ENCODE peak calls at places on chromosomes 4 and X, in five cellular contexts. One of them, this sample, is unnamed.

GRCh38 chr4:153792007-153792892 is 3.4 kb upstream of the SFRP2 start:
- DNase-seq in HepG2: no peak
- DNase-seq in H1: peak; percentile 97
- DNase-seq in A549: peak; percentile 5
- DNase-seq in IMR-90: no peak
- DNase-seq in this sample: peak; percentile 40

GRCh38 chr4:168264903-168265302 is 53.6 kb downstream of the DDX60 start:
- DNase-seq in HepG2: no peak
- DNase-seq in IMR-90: no peak
- DNase-seq in H1: no peak
- DNase-seq in A549: no peak
- DNase-seq in this sample: no peak

GRCh38 chrX:131854586-131854985 is 168.5 kb upstream of the STK26 start:
- DNase-seq in HepG2: no peak
- DNase-seq in H1: no peak
- DNase-seq in IMR-90: no peak
- DNase-seq in A549: peak; percentile 16
- DNase-seq in this sample: peak; percentile 16

GRCh38 chrX:25016938-25017598 is 1.3 kb upstream of the ARX start:
- DNase-seq in HepG2: no peak
- DNase-seq in IMR-90: no peak
- DNase-seq in A549: no peak
- DNase-seq in H1: no peak
- DNase-seq in this sample: no peak

GRCh38 chrX:134658002-134658401 is 269 bp downstream of the PLAC1 start:
- DNase-seq in IMR-90: peak; percentile 13
- DNase-seq in HepG2: no peak
- DNase-seq in A549: no peak
- DNase-seq in H1: no peak
- DNase-seq in this sample: no peak

GRCh38 chr4:17055788-17056187 is 157.3 kb upstream of the LDB2 start:
- DNase-seq in A549: no peak
- DNase-seq in HepG2: no peak
- DNase-seq in IMR-90: peak; percentile 97
- DNase-seq in H1: no peak
- DNase-seq in this sample: no peak

GRCh38 chr4:72442715-72443114 is 126.3 kb downstream of the ADAMTS3 start:
- DNase-seq in H1: no peak
- DNase-seq in A549: no peak
- DNase-seq in HepG2: no peak
- DNase-seq in IMR-90: no peak
- DNase-seq in this sample: no peak

GRCh38 chr4:11720292-11720691 is 291.6 kb upstream of the HS3ST1 start:
- DNase-seq in H1: no peak
- DNase-seq in HepG2: no peak
- DNase-seq in A549: peak; percentile 21
- DNase-seq in IMR-90: peak; percentile 67
- DNase-seq in this sample: no peak

GRCh38 chr4:6478546-6479220 is 6.3 kb upstream of the PPP2R2C start:
- DNase-seq in H1: peak; percentile 29
- DNase-seq in IMR-90: no peak
- DNase-seq in A549: no peak
- DNase-seq in HepG2: no peak
- DNase-seq in this sample: no peak

GRCh38 chr4:144787365-144788263 is 141.7 kb downstream of the HHIP start:
- DNase-seq in H1: no peak
- DNase-seq in A549: peak; percentile 47
- DNase-seq in HepG2: peak; percentile 34
- DNase-seq in IMR-90: peak; percentile 49
- DNase-seq in this sample: peak; percentile 25

GRCh38 chr4:139509727-139510410 is 46.1 kb downstream of the SETD7 start:
- DNase-seq in IMR-90: no peak
- DNase-seq in H1: no peak
- DNase-seq in A549: peak; percentile 29
- DNase-seq in HepG2: peak; percentile 53
- DNase-seq in this sample: no peak

GRCh38 chrX:150405576-150405975 is 42.5 kb downstream of the MAMLD1 start:
- DNase-seq in H1: no peak
- DNase-seq in IMR-90: no peak
- DNase-seq in A549: peak; percentile 11
- DNase-seq in HepG2: no peak
- DNase-seq in this sample: peak; percentile 10

GRCh38 chr4:146095091-146095690 is 80.3 kb upstream of the LSM6 start:
- DNase-seq in IMR-90: peak; percentile 65
- DNase-seq in A549: peak; percentile 46
- DNase-seq in HepG2: peak; percentile 32
- DNase-seq in H1: peak; percentile 59
- DNase-seq in this sample: peak; percentile 63

GRCh38 chrX:153645921-153646481 is 1.0 kb upstream of the DUSP9 start:
- DNase-seq in H1: no peak
- DNase-seq in A549: no peak
- DNase-seq in IMR-90: no peak
- DNase-seq in HepG2: peak; percentile 79
- DNase-seq in this sample: no peak

GRCh38 chr4:112895785-112896184 is 153.7 kb upstream of the ANK2 start:
- DNase-seq in HepG2: no peak
- DNase-seq in IMR-90: no peak
- DNase-seq in A549: no peak
- DNase-seq in H1: no peak
- DNase-seq in this sample: no peak

GRCh38 chr4:101066586-101066985 is 280.7 kb downstream of the PPP3CA start:
- DNase-seq in A549: no peak
- DNase-seq in IMR-90: no peak
- DNase-seq in H1: no peak
- DNase-seq in HepG2: no peak
- DNase-seq in this sample: no peak

GRCh38 chrX:10414872-10415703 is 205.3 kb downstream of the MID1 start:
- DNase-seq in HepG2: no peak
- DNase-seq in IMR-90: peak; percentile 43
- DNase-seq in A549: no peak
- DNase-seq in H1: no peak
- DNase-seq in this sample: no peak

GRCh38 chrX:53288173-53288572 is 6.8 kb upstream of the IQSEC2 start:
- DNase-seq in HepG2: no peak
- DNase-seq in IMR-90: no peak
- DNase-seq in H1: peak; percentile 55
- DNase-seq in A549: no peak
- DNase-seq in this sample: peak; percentile 68

GRCh38 chr4:32847466-32847865 is 2127.3 kb downstream of the PCDH7 start:
- DNase-seq in H1: no peak
- DNase-seq in IMR-90: no peak
- DNase-seq in HepG2: no peak
- DNase-seq in A549: no peak
- DNase-seq in this sample: no peak

GRCh38 chr4:168409089-168409801 is 71.0 kb downstream of the DDX60L start:
- DNase-seq in A549: peak; percentile 19
- DNase-seq in HepG2: no peak
- DNase-seq in IMR-90: peak; percentile 49
- DNase-seq in H1: no peak
- DNase-seq in this sample: no peak

GRCh38 chr4:111562811-111563210 is 582.4 kb upstream of the FAM241A start:
- DNase-seq in IMR-90: peak; percentile 66
- DNase-seq in HepG2: no peak
- DNase-seq in A549: no peak
- DNase-seq in H1: no peak
- DNase-seq in this sample: no peak

GRCh38 chr4:26978387-26979071 is 117.9 kb downstream of the STIM2 start:
- DNase-seq in H1: no peak
- DNase-seq in HepG2: no peak
- DNase-seq in A549: no peak
- DNase-seq in IMR-90: no peak
- DNase-seq in this sample: no peak

GRCh38 chrX:103099706-103100105 is 6.8 kb upstream of the NXF3 start:
- DNase-seq in H1: no peak
- DNase-seq in HepG2: no peak
- DNase-seq in IMR-90: no peak
- DNase-seq in A549: no peak
- DNase-seq in this sample: no peak

GRCh38 chr4:7780751-7781348 is 158.8 kb downstream of the AFAP1 start:
- DNase-seq in HepG2: no peak
- DNase-seq in IMR-90: no peak
- DNase-seq in H1: no peak
- DNase-seq in A549: no peak
- DNase-seq in this sample: no peak

GRCh38 chr4:7777871-7778523 is 161.7 kb downstream of the AFAP1 start:
- DNase-seq in A549: no peak
- DNase-seq in H1: no peak
- DNase-seq in HepG2: no peak
- DNase-seq in IMR-90: no peak
- DNase-seq in this sample: no peak

GRCh38 chr4:7779194-7779768 is 160.4 kb downstream of the AFAP1 start:
- DNase-seq in IMR-90: peak; percentile 49
- DNase-seq in H1: no peak
- DNase-seq in A549: no peak
- DNase-seq in HepG2: no peak
- DNase-seq in this sample: no peak

GRCh38 chr4:7777017-7777710 is 162.5 kb downstream of the AFAP1 start:
- DNase-seq in H1: no peak
- DNase-seq in HepG2: no peak
- DNase-seq in A549: no peak
- DNase-seq in IMR-90: no peak
- DNase-seq in this sample: no peak

DNA sequence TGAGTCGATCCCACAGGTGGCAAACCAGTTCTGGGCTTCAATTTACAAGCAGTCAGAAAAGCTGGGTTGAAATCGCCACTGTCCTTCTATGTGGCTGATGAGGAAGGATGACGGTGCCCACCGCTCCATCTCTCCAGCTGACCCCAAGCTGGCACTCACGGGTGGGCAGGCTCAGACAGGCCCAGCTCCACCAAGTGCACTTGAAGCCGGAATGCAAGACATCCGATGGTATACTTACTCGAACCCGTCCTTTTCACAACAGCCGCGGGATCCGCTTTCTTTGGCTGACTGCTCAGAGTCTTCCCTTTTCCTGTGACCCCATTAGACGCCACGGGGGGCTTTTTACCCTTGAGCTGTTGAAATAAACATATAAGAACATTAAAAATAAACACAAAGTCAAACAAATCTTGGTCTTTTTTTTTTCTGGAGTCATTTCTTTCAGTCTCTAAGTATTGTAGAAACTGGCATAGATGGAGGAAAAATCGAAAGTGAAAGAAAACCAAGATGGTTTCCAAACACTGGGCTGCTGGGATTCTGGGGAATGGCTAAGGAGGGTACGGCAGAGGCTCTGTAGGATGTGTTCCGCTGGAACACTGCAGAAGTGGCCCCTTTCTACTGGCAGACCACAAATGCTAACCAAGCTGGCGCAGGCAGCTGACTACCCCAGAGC is 161.0 kb downstream of the AFAP1 start:
- DNase-seq in IMR-90: peak; percentile 30
- DNase-seq in A549: no peak
- DNase-seq in H1: no peak
- DNase-seq in HepG2: no peak
- DNase-seq in this sample: no peak
- TF ChIP-seq MAFK in IMR-90: no peak
- TF ChIP-seq MAFK in A549: no peak
- TF ChIP-seq MAFK in H1: no peak
- TF ChIP-seq MAFK in HepG2: no peak
- TF ChIP-seq MAFK in this sample: no peak

GRCh38 chr4:175034986-175035705 is 117.0 kb downstream of the ADAM29 start:
- DNase-seq in A549: no peak
- DNase-seq in IMR-90: no peak
- DNase-seq in H1: no peak
- DNase-seq in HepG2: no peak
- DNase-seq in this sample: no peak

GRCh38 chr4:175035907-175036306 is 117.7 kb downstream of the ADAM29 start:
- DNase-seq in IMR-90: no peak
- DNase-seq in A549: no peak
- DNase-seq in H1: no peak
- DNase-seq in HepG2: no peak
- DNase-seq in this sample: no peak

GRCh38 chr4:175033162-175033561 is 115.0 kb downstream of the ADAM29 start:
- DNase-seq in A549: no peak
- DNase-seq in HepG2: no peak
- DNase-seq in IMR-90: no peak
- DNase-seq in H1: no peak
- DNase-seq in this sample: no peak

DNA sequence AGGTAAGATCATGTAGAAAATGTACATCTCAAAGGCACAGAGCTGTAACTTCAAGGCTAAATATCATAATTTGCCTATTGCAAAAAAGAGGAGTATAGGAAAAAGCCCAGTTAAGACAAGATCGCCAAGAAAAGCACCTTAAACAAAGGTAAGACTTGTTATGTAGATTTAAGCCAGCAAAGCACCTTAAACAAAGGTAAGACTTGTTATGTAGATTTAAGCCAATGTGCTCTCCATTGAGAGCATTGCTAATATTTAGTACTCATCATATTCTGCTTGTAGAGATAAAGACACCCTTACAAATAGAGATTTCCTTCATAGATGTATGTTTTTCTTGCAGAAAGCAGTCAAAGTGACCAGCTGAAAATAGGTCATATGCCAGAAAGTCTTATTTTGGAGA is 115.8 kb downstream of the ADAM29 start:
- DNase-seq in H1: no peak
- DNase-seq in HepG2: no peak
- DNase-seq in A549: no peak
- DNase-seq in IMR-90: no peak
- DNase-seq in this sample: no peak
- H3K9me3 ChIP-seq in H1: peaks cover 3% of the 10 kb centered on the region
- H3K9me3 ChIP-seq in HepG2: peaks cover 83% of the 10 kb centered on the region
- H3K9me3 ChIP-seq in A549: no peaks in the 10 kb centered on the region
- H3K9me3 ChIP-seq in IMR-90: peaks cover 7% of the 10 kb centered on the region
- H3K9me3 ChIP-seq in this sample: no peaks in the 10 kb centered on the region

DNA sequence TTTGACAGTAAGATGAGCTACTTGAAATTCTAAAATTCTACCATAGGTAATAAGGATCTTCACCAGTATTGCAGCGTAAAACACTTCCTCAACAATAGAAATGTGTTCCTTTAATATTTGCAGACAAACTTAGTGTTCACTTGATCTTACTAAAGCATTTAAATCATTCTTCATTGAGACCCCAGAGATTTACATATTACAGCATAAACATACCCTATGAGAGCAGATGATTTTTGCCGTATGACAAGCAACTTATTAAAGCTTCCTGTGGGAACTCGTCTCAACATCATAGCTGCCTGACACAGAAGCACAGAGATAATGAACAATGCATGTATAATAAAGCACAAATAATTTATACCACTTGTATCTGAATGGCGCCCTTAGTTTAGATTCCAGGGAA is 3.6 kb downstream of the UGT2B7 start:
- DNase-seq in H1: no peak
- DNase-seq in HepG2: no peak
- DNase-seq in IMR-90: no peak
- DNase-seq in A549: no peak
- DNase-seq in this sample: no peak
- TF ChIP-seq MAFK in H1: no peak
- TF ChIP-seq MAFK in HepG2: no peak
- TF ChIP-seq MAFK in IMR-90: no peak
- TF ChIP-seq MAFK in A549: no peak
- TF ChIP-seq MAFK in this sample: no peak

DNA sequence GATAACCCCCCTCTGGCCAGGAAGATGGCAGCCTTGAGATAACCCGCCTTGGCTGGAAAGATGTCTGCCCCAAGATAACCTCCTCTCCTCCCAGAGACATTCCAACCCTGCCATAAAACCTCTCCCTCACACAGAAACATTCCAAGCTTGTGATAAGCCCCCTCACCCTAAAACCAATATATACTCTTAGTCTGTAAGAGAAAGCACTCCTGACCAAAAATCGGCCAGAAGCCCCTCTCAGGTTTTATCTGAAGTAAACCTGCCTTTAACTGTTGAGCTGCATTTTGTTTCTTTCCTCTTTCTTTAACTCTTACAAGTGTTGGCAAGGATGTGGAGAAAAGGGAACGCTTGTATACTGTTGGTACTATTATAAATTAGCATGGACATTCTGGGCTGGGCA is 8.5 kb downstream of the ERCC6L start:
- DNase-seq in A549: no peak
- DNase-seq in H1: no peak
- DNase-seq in HepG2: no peak
- DNase-seq in IMR-90: no peak
- DNase-seq in this sample: no peak
- H3K9me3 ChIP-seq in A549: no peaks in the 10 kb centered on the region
- H3K9me3 ChIP-seq in H1: peaks cover 6% of the 10 kb centered on the region
- H3K9me3 ChIP-seq in HepG2: no peaks in the 10 kb centered on the region
- H3K9me3 ChIP-seq in IMR-90: peaks cover 6% of the 10 kb centered on the region
- H3K9me3 ChIP-seq in this sample: peaks cover 1% of the 10 kb centered on the region

This sample was measured in K562.